ENCODE peak calls at places on chromosomes 1 and 21, in seven cellular contexts. V, E, P, G, Z, I and D are unnamed samples.

GRCh38 chr1:154557939-154558609 is 388 bp downstream of the UBE2Q1 start:
- DNase-seq in G (no peak), V (peak), E (no peak), P (no peak), Z (peak), I (peak), D (peak)

GRCh38 chr1:8560035-8560434 is 242.1 kb downstream of the SLC45A1 start:
- DNase-seq in E (no peak), I (no peak), G (no peak), V (no peak), P (no peak), Z (no peak), D (no peak)

GRCh38 chr1:54547601-54548388 is at the start of gene ACOT11:
- DNase-seq in I (peak), E (no peak), P (peak), V (peak), Z (peak), G (peak), D (peak)

GRCh38 chr1:101757985-101758384 is 238.7 kb downstream of the OLFM3 start:
- DNase-seq in P (peak), E (no peak), G (no peak), V (peak), Z (no peak), I (no peak), D (no peak)

GRCh38 chr1:179142889-179143299 is 61.0 kb downstream of the TOR3A start:
- DNase-seq in G (no peak), P (peak), Z (peak), V (peak), I (peak), E (peak), D (no peak)

GRCh38 chr1:225866061-225866844 is 15.9 kb downstream of the TMEM63A start:
- DNase-seq in I (peak), V (no peak), G (no peak), P (peak), E (no peak), Z (peak), D (no peak)

GRCh38 chr1:174367892-174368291 is 79.9 kb upstream of the GPR52 start:
- DNase-seq in E (no peak), V (no peak), Z (no peak), G (no peak), I (no peak), P (no peak), D (no peak)

GRCh38 chr1:151001592-151001991 is 5.1 kb downstream of the MINDY1 start:
- DNase-seq in Z (no peak), E (no peak), V (no peak), G (no peak), I (no peak), P (no peak), D (no peak)

GRCh38 chr1:218472885-218473284 is 127.7 kb downstream of the TGFB2 start:
- DNase-seq in E (no peak), Z (no peak), P (no peak), V (no peak), G (no peak), I (no peak), D (no peak)

GRCh38 chr1:244075247-244075722 is 24.2 kb downstream of the ZBTB18 start:
- DNase-seq in V (no peak), E (no peak), I (no peak), Z (no peak), G (no peak), P (peak), D (no peak)

GRCh38 chr1:234978397-234979291 is 150.0 kb downstream of the TOMM20 start:
- DNase-seq in E (peak), V (no peak), I (peak), Z (peak), P (peak), G (peak), D (no peak)

GRCh38 chr1:160377585-160378206 is 10.8 kb downstream of the NHLH1 start:
- DNase-seq in Z (no peak), P (no peak), E (no peak), G (no peak), I (peak), V (no peak), D (no peak)

GRCh38 chr1:217315346-217315745 is 315.5 kb downstream of the GPATCH2 start:
- DNase-seq in E (no peak), P (peak), I (peak), Z (peak), V (no peak), G (no peak), D (no peak)

GRCh38 chr1:22119626-22120468 is 23.1 kb downstream of the WNT4 start:
- DNase-seq in E (no peak), V (no peak), P (no peak), G (no peak), Z (no peak), I (no peak), D (no peak)

GRCh38 chr1:65958561-65959350 is 166.1 kb downstream of the PDE4B start:
- DNase-seq in G (no peak), Z (peak), V (peak), E (peak), P (peak), I (peak), D (no peak)

GRCh38 chr1:63920154-63921117 is 146.6 kb downstream of the ROR1 start:
- DNase-seq in P (peak), V (peak), I (peak), Z (peak), E (peak), G (no peak), D (no peak)

GRCh38 chr1:170732262-170732595 is 68.3 kb downstream of the PRRX1 start:
- DNase-seq in E (no peak), V (no peak), G (no peak), I (peak), Z (no peak), P (no peak), D (no peak)

GRCh38 chr21:45381036-45381787 is 23.8 kb upstream of the COL18A1 start:
- DNase-seq in G (no peak), Z (no peak), P (no peak), I (no peak), E (no peak), V (no peak), D (peak)

GRCh38 chr1:56451491-56451890 is 127.9 kb downstream of the PLPP3 start:
- DNase-seq in P (no peak), V (no peak), Z (no peak), E (no peak), G (no peak), I (no peak), D (no peak)

GRCh38 chr1:114427612-114428011 is 83.4 kb downstream of the TRIM33 start:
- DNase-seq in P (no peak), I (no peak), G (no peak), Z (no peak), V (no peak), E (no peak), D (no peak)

GRCh38 chr1:212288614-212289013 is 3.4 kb downstream of the PPP2R5A start:
- DNase-seq in Z (peak), E (peak), V (no peak), I (peak), P (peak), G (no peak), D (no peak)

GRCh38 chr1:61149010-61149860 is 66.9 kb downstream of the NFIA start:
- DNase-seq in Z (no peak), E (no peak), G (no peak), V (no peak), I (no peak), P (no peak), D (no peak)

GRCh38 chr1:48676822-48677221 is 99.9 kb downstream of the BEND5 start:
- DNase-seq in Z (no peak), V (no peak), G (no peak), E (no peak), I (no peak), P (no peak), D (no peak)

GRCh38 chr1:99872063-99872462 is 21.9 kb downstream of the AGL start:
- DNase-seq in I (no peak), P (no peak), G (no peak), V (no peak), Z (no peak), E (no peak), D (no peak)

GRCh38 chr1:65063025-65063424 is 85.0 kb upstream of the AK4 start:
- DNase-seq in I (no peak), Z (no peak), P (no peak), G (no peak), E (no peak), V (peak), D (no peak)

GRCh38 chr1:221315330-221315729 is 426.6 kb downstream of the DUSP10 start:
- DNase-seq in I (peak), G (no peak), V (no peak), P (peak), E (peak), Z (peak), D (no peak)

GRCh38 chr1:20494609-20495311 is 8.8 kb upstream of the CAMK2N1 start:
- DNase-seq in P (peak), Z (peak), I (peak), V (no peak), E (peak), G (no peak), D (no peak)

GRCh38 chr1:160629286-160630210 is 17.3 kb downstream of the SLAMF1 start:
- DNase-seq in I (no peak), E (no peak), V (no peak), P (no peak), Z (no peak), G (no peak), D (no peak)

GRCh38 chr1:206866062-206866461 is 639 bp downstream of the IL20 start:
- DNase-seq in E (no peak), P (peak), G (no peak), Z (peak), V (no peak), I (peak), D (no peak)